ENCODE peak calls at places on chromosomes 12 and 14, in seven cellular contexts. One of them, this sample, is unnamed.

GRCh38 chr14:94054401-94054800 is 26.6 kb downstream of the DDX24 start:
- DNase-seq in neuronal stem cell: no peak
- DNase-seq in B cell: no peak
- DNase-seq in T-helper 9 cell: no peak
- DNase-seq in stimulated activated CD4-positive, alpha-beta T cell treated with anti-CD3 and anti-CD28 coated beads, Interleukin-2, amount 100 ng/mL, for 48 hours: no peak
- DNase-seq in IMR-90: no peak
- DNase-seq in NCI-H187: no peak
- DNase-seq in this sample: no peak

GRCh38 chr12:39383064-39383552 is 59.8 kb downstream of the KIF21A start:
- DNase-seq in neuronal stem cell: no peak
- DNase-seq in IMR-90: no peak
- DNase-seq in T-helper 9 cell: no peak
- DNase-seq in stimulated activated CD4-positive, alpha-beta T cell treated with anti-CD3 and anti-CD28 coated beads, Interleukin-2, amount 100 ng/mL, for 48 hours: no peak
- DNase-seq in NCI-H187: no peak
- DNase-seq in B cell: no peak
- DNase-seq in this sample: no peak

GRCh38 chr14:32512813-32513212 is 183.7 kb downstream of the AKAP6 start:
- DNase-seq in B cell: no peak
- DNase-seq in neuronal stem cell: no peak
- DNase-seq in IMR-90: no peak
- DNase-seq in T-helper 9 cell: no peak
- DNase-seq in NCI-H187: no peak
- DNase-seq in stimulated activated CD4-positive, alpha-beta T cell treated with anti-CD3 and anti-CD28 coated beads, Interleukin-2, amount 100 ng/mL, for 48 hours: no peak
- DNase-seq in this sample: no peak

GRCh38 chr12:33484161-33484560 is 44.5 kb upstream of the SYT10 start:
- DNase-seq in T-helper 9 cell: no peak
- DNase-seq in IMR-90: no peak
- DNase-seq in B cell: no peak
- DNase-seq in NCI-H187: no peak
- DNase-seq in stimulated activated CD4-positive, alpha-beta T cell treated with anti-CD3 and anti-CD28 coated beads, Interleukin-2, amount 100 ng/mL, for 48 hours: no peak
- DNase-seq in neuronal stem cell: no peak
- DNase-seq in this sample: no peak

GRCh38 chr12:98217257-98217656 is 298.1 kb upstream of the TMPO start:
- DNase-seq in NCI-H187: no peak
- DNase-seq in B cell: no peak
- DNase-seq in T-helper 9 cell: no peak
- DNase-seq in stimulated activated CD4-positive, alpha-beta T cell treated with anti-CD3 and anti-CD28 coated beads, Interleukin-2, amount 100 ng/mL, for 48 hours: no peak
- DNase-seq in IMR-90: no peak
- DNase-seq in neuronal stem cell: no peak
- DNase-seq in this sample: no peak

GRCh38 chr14:99133563-99134332 is 138.2 kb downstream of the BCL11B start:
- DNase-seq in NCI-H187: no peak
- DNase-seq in T-helper 9 cell: no peak
- DNase-seq in neuronal stem cell: no peak
- DNase-seq in stimulated activated CD4-positive, alpha-beta T cell treated with anti-CD3 and anti-CD28 coated beads, Interleukin-2, amount 100 ng/mL, for 48 hours: no peak
- DNase-seq in IMR-90: no peak
- DNase-seq in B cell: no peak
- DNase-seq in this sample: no peak

GRCh38 chr14:51328089-51328941 is 88.3 kb downstream of the TMX1 start:
- DNase-seq in stimulated activated CD4-positive, alpha-beta T cell treated with anti-CD3 and anti-CD28 coated beads, Interleukin-2, amount 100 ng/mL, for 48 hours: peak
- DNase-seq in neuronal stem cell: no peak
- DNase-seq in T-helper 9 cell: no peak
- DNase-seq in B cell: no peak
- DNase-seq in IMR-90: peak
- DNase-seq in NCI-H187: no peak
- DNase-seq in this sample: no peak

GRCh38 chr12:12018454-12018853 is 52.3 kb upstream of the BCL2L14 start:
- DNase-seq in neuronal stem cell: no peak
- DNase-seq in stimulated activated CD4-positive, alpha-beta T cell treated with anti-CD3 and anti-CD28 coated beads, Interleukin-2, amount 100 ng/mL, for 48 hours: no peak
- DNase-seq in T-helper 9 cell: no peak
- DNase-seq in B cell: no peak
- DNase-seq in NCI-H187: no peak
- DNase-seq in IMR-90: peak
- DNase-seq in this sample: no peak

GRCh38 chr14:63245893-63246292 is 41.6 kb downstream of the RHOJ start:
- DNase-seq in B cell: no peak
- DNase-seq in IMR-90: no peak
- DNase-seq in neuronal stem cell: no peak
- DNase-seq in stimulated activated CD4-positive, alpha-beta T cell treated with anti-CD3 and anti-CD28 coated beads, Interleukin-2, amount 100 ng/mL, for 48 hours: no peak
- DNase-seq in NCI-H187: no peak
- DNase-seq in T-helper 9 cell: no peak
- DNase-seq in this sample: no peak

GRCh38 chr12:85575115-85576096 is 260.8 kb downstream of the RASSF9 start:
- DNase-seq in IMR-90: peak
- DNase-seq in T-helper 9 cell: no peak
- DNase-seq in B cell: no peak
- DNase-seq in NCI-H187: no peak
- DNase-seq in neuronal stem cell: peak
- DNase-seq in stimulated activated CD4-positive, alpha-beta T cell treated with anti-CD3 and anti-CD28 coated beads, Interleukin-2, amount 100 ng/mL, for 48 hours: peak
- DNase-seq in this sample: peak

GRCh38 chr14:77376380-77376770 is 519 bp downstream of the TMED8 start:
- DNase-seq in NCI-H187: no peak
- DNase-seq in B cell: no peak
- DNase-seq in neuronal stem cell: peak
- DNase-seq in IMR-90: no peak
- DNase-seq in T-helper 9 cell: peak
- DNase-seq in stimulated activated CD4-positive, alpha-beta T cell treated with anti-CD3 and anti-CD28 coated beads, Interleukin-2, amount 100 ng/mL, for 48 hours: peak
- DNase-seq in this sample: no peak

GRCh38 chr14:77133718-77134338 is 7.8 kb downstream of the ZDHHC22 start:
- DNase-seq in neuronal stem cell: peak
- DNase-seq in NCI-H187: no peak
- DNase-seq in IMR-90: peak
- DNase-seq in B cell: peak
- DNase-seq in stimulated activated CD4-positive, alpha-beta T cell treated with anti-CD3 and anti-CD28 coated beads, Interleukin-2, amount 100 ng/mL, for 48 hours: peak
- DNase-seq in T-helper 9 cell: peak
- DNase-seq in this sample: no peak

This sample was measured in DMS153.